ENCODE peak calls at places on chromosomes 12 and 14, in ten cellular contexts. G is left ventricle myocardium inferior, H is right atrium auricular region, L is heart right ventricle, D is tibial nerve, B is breast epithelium, W is transverse colon, R is psoas muscle, S is H9, A is upper lobe of right lung. N is an unnamed sample.

GRCh38 chr14:31127690-31128089 is 79.9 kb downstream of the HECTD1 start:
- DNase-seq in G (no peak), H (no peak), L (no peak), D (no peak), B (no peak), W (no peak), R (no peak), S (no peak), A (no peak), N (no peak)

GRCh38 chr14:49621114-49621881 is 699 bp downstream of the MGAT2 start:
- DNase-seq in G (peak; percentile 71), H (peak; percentile 75), L (peak; percentile 79), D (peak; percentile 37), B (peak; percentile 73), W (peak; percentile 75), R (peak; percentile 91), S (peak; percentile 64), A (peak; percentile 91), N (peak; percentile 97)

GRCh38 chr14:22520786-22521185 is 68.2 kb downstream of the DAD1 start:
- DNase-seq in G (no peak), H (no peak), L (no peak), D (no peak), B (no peak), W (no peak), R (no peak), S (no peak), A (no peak), N (no peak)

GRCh38 chr14:103118019-103118662 is 5.1 kb upstream of the TNFAIP2 start:
- DNase-seq in G (peak; percentile 87), H (peak; percentile 86), L (peak; percentile 75), D (peak; percentile 82), B (no peak), W (peak; percentile 55), R (peak; percentile 89), S (no peak), A (no peak), N (peak; percentile 89)

GRCh38 chr12:93908846-93909592 is 231.8 kb downstream of the CRADD start:
- DNase-seq in G (peak; percentile 40), H (no peak), L (peak; percentile 24), D (no peak), B (no peak), W (peak; percentile 51), R (no peak), S (no peak), A (no peak), N (no peak)

GRCh38 chr14:98946995-98947394 is 325.0 kb downstream of the BCL11B start:
- DNase-seq in G (peak; percentile 24), H (peak; percentile 73), L (peak; percentile 19), D (peak; percentile 24), B (no peak), W (no peak), R (no peak), S (no peak), A (no peak), N (no peak)

GRCh38 chr12:53053223-53054111 is 3.6 kb downstream of the TNS2 start:
- DNase-seq in G (peak; percentile 55), H (no peak), L (peak; percentile 57), D (no peak), B (peak; percentile 83), W (peak; percentile 90), R (peak; percentile 77), S (peak; percentile 93), A (peak; percentile 86), N (no peak)

GRCh38 chr14:92564361-92565039 is 50.9 kb downstream of the RIN3 start:
- DNase-seq in G (peak; percentile 36), H (no peak), L (peak; percentile 43), D (no peak), B (no peak), W (no peak), R (peak; percentile 56), S (no peak), A (no peak), N (peak; percentile 69)

DNA sequence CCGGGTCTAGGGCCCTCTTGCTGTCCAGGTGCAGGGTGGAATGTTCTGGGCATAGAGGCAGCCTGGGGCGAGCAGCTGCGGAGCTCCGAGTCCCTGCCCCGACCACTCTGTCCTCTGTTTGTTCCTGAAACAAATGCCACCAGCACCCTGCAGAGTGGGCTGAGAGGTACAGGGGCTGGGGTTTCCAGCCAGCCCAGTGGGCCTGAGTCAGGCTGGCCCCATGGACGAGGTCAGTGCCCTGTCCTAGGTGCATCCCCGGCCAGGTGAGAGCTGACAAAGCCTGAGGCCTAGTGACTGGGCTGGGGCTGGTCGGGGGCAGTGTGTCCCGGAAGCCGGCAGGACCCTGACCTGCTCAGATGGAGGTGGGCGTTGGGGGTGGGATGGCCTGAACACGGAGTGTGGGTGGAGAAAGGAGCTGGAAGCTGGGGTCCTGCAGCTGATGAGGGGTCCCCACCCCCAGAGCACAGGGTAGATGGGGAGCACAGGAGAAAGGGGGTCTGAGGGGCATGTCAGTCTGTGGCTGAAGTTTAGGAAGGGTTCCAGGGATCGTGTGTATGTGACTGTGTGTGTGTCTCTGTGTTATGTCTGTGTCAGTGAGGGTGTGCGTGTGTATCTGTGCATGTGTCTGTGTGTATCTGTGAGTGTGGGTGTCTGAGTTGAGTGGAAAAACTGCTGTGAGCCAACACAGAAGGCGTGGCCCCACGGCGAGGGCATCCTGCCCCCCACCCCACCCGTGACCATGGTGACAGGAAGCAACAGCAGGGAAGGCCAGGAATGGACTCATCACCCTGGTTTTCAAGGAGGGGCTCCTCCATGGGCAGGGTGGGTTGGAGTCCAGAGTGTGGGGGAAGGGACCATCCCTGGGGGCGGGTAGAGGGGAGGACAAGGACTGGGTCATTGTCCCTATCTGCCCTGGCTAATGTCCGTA is 2.4 kb upstream of the CRIP1 start:
- DNase-seq in G (peak; percentile 63), H (peak; percentile 92), L (peak; percentile 67), D (no peak), B (no peak), W (no peak), R (no peak), S (no peak), A (no peak), N (no peak)
- H3K27ac ChIP-seq in G (peak overlapping the region; percentile 100), H (peak overlapping the region; percentile 95), L (peak overlapping the region; percentile 98), D (peak overlapping the region; percentile 92), B (peak overlapping the region; percentile 100), W (peak overlapping the region; percentile 98), R (no peak overlapping the region), S (no peak overlapping the region), A (peak overlapping the region; percentile 47), N (no peak overlapping the region)

GRCh38 chr12:60981473-60981872 is 1278.7 kb upstream of the USP15 start:
- DNase-seq in G (no peak), H (no peak), L (no peak), D (no peak), B (no peak), W (no peak), R (no peak), S (no peak), A (no peak), N (no peak)

GRCh38 chr12:60980558-60980957 is 1279.6 kb upstream of the USP15 start:
- DNase-seq in G (no peak), H (no peak), L (no peak), D (no peak), B (no peak), W (no peak), R (no peak), S (no peak), A (no peak), N (no peak)

DNA sequence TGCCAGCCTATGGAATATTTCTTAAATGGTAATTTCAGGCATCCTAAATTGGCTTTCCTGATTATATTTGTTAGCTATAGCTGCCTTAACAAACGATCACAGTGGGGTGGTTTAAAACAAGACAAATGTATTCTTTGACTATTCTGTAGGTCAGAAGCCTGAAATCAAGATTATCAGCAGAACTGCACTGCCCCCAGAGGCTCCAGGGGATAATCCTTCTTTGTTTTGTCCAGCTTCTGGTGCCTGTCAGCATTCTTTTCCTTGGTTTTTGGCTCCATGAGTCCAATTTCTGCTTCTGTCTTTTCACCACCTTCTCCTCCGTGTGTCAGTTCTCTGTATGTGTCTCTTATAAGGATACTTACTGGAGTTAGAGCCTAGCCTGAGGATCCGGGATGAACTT is 1282.2 kb upstream of the USP15 start:
- DNase-seq in G (no peak), H (no peak), L (no peak), D (no peak), B (no peak), W (no peak), R (no peak), S (peak; percentile 41), A (no peak), N (no peak)
- TF ChIP-seq CTCF in G (no peak), H (no peak), L (no peak), D (no peak), B (no peak), W (no peak), R (no peak), S (peak; percentile 67), A (no peak), N (no peak)

GRCh38 chr14:75442642-75443041 is 14.8 kb downstream of the JDP2 start:
- DNase-seq in G (no peak), H (no peak), L (no peak), D (no peak), B (no peak), W (no peak), R (no peak), S (no peak), A (no peak), N (no peak)

GRCh38 chr14:75442166-75442565 is 14.3 kb downstream of the JDP2 start:
- DNase-seq in G (no peak), H (no peak), L (no peak), D (no peak), B (no peak), W (no peak), R (no peak), S (peak; percentile 11), A (no peak), N (no peak)

GRCh38 chr14:75441731-75442130 is 13.9 kb downstream of the JDP2 start:
- DNase-seq in G (no peak), H (no peak), L (no peak), D (no peak), B (no peak), W (no peak), R (no peak), S (peak; percentile 20), A (no peak), N (no peak)

GRCh38 chr14:75440733-75441474 is 13.1 kb downstream of the JDP2 start:
- DNase-seq in G (peak; percentile 48), H (peak; percentile 79), L (peak; percentile 51), D (peak; percentile 70), B (no peak), W (no peak), R (peak; percentile 81), S (peak; percentile 24), A (no peak), N (no peak)

GRCh38 chr14:75443203-75443969 is 15.6 kb downstream of the JDP2 start:
- DNase-seq in G (no peak), H (no peak), L (no peak), D (no peak), B (no peak), W (no peak), R (no peak), S (no peak), A (no peak), N (no peak)
- H3K27ac ChIP-seq in G (peak overlapping the region; percentile 61), H (peak overlapping the region; percentile 72), L (peak overlapping the region; percentile 64), D (peak overlapping the region; percentile 2), B (peak overlapping the region; percentile 68), W (peak overlapping the region; percentile 23), R (peak overlapping the region; percentile 61), S (no peak overlapping the region), A (no peak overlapping the region), N (peak overlapping the region; percentile 37)

DNA sequence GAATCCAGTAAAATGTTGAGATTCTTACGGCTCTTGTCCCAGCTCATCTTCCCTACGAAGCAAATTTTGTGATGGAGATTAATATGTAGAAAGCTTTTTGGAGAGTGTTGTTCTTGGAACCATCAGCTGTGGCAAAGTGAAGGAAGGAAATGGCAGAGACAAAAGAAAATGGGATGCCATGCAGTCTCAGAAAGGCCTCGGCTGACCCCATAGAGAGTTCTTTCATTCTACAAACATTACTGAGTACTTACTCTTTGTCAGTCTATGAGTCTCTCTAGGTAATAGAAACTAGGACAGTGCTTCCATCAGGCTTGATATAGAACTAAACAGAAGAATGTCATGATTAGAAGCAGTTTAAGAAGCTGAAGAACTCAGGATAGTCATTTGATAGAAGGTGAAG is 134.1 kb downstream of the PLEKHA5 start:
- DNase-seq in G (no peak), H (no peak), L (no peak), D (no peak), B (no peak), W (no peak), R (no peak), S (peak; percentile 56), A (no peak), N (no peak)
- TF ChIP-seq CTCF in G (no peak), H (no peak), L (no peak), D (no peak), B (no peak), W (no peak), R (no peak), S (no peak), A (no peak), N (no peak)